ENCODE peak calls at places on chromosomes 4 and X, in eight cellular contexts. K, B, Q, C, J, Z, Y and U are unnamed samples.
A peak's percentile ranks its signal among the peaks of the same experiment; 100 is the strongest.

GRCh38 chrX:140467211-140467610 is 37.7 kb downstream of the SOX3 start:
- DNase-seq in Y (no peak), J (no peak), Q (no peak), B (no peak), C (no peak), K (no peak), Z (no peak), U (no peak)

GRCh38 chr4:54100607-54101189 is 735 bp downstream of the GSX2 start:
- DNase-seq in J (no peak), B (peak; percentile 13), C (no peak), Z (no peak), Y (peak; percentile 31), K (peak; percentile 58), Q (no peak), U (no peak)

GRCh38 chrX:11328134-11328533 is 34.9 kb downstream of the AMELX start:
- DNase-seq in Y (no peak), Z (no peak), Q (no peak), J (no peak), B (no peak), C (no peak), K (no peak), U (no peak)

GRCh38 chrX:126855839-126856238 is 36.3 kb downstream of the PRR32 start:
- DNase-seq in Y (no peak), Z (no peak), B (no peak), J (no peak), K (no peak), Q (no peak), C (no peak), U (no peak)

GRCh38 chr4:176354884-176355283 is 35.1 kb downstream of the SPCS3 start:
- DNase-seq in B (no peak), Z (no peak), Q (no peak), K (no peak), C (no peak), J (no peak), Y (no peak), U (no peak)

GRCh38 chr4:86089924-86090323 is 269.9 kb downstream of the MAPK10 start:
- DNase-seq in C (no peak), Z (no peak), Q (no peak), J (no peak), K (no peak), Y (no peak), B (no peak), U (peak; percentile 66)

GRCh38 chr4:79163981-79164490 is 161.8 kb downstream of the NAA11 start:
- DNase-seq in Y (no peak), Z (no peak), J (no peak), B (no peak), Q (no peak), C (no peak), K (no peak), U (no peak)

GRCh38 chrX:135484636-135485289 is 35.7 kb upstream of the INTS6L start:
- DNase-seq in C (peak; percentile 10), B (no peak), Z (no peak), Q (peak; percentile 32), K (no peak), Y (no peak), J (peak; percentile 48), U (peak; percentile 5)

GRCh38 chrX:103913356-103914020 is 48.9 kb upstream of the TMSB15B start:
- DNase-seq in C (no peak), B (no peak), Z (no peak), K (peak; percentile 59), Q (no peak), J (peak; percentile 48), Y (peak; percentile 31), U (no peak)

GRCh38 chr4:141771889-141772830 is 135.8 kb downstream of the IL15 start:
- DNase-seq in K (no peak), C (no peak), Z (no peak), Q (no peak), B (no peak), Y (no peak), J (no peak), U (no peak)

GRCh38 chr4:165877291-165877690 is 4.3 kb downstream of the TLL1 start:
- DNase-seq in K (no peak), B (no peak), Q (no peak), Y (no peak), Z (no peak), J (no peak), C (no peak), U (no peak)

GRCh38 chr4:15253346-15253745 is 174.5 kb upstream of the C1QTNF7 start:
- DNase-seq in B (no peak), Q (no peak), Y (no peak), K (no peak), J (no peak), Z (no peak), C (no peak), U (no peak)

GRCh38 chr4:186416451-186417060 is 138.8 kb downstream of the MTNR1A start:
- DNase-seq in Y (no peak), B (no peak), Z (no peak), J (no peak), Q (no peak), K (peak; percentile 42), C (no peak), U (no peak)

GRCh38 chr4:8792491-8792890 is 79.1 kb downstream of the HMX1 start:
- DNase-seq in B (no peak), J (no peak), Z (no peak), Q (no peak), C (no peak), Y (no peak), K (no peak), U (no peak)

GRCh38 chr4:128244379-128244778 is 43.2 kb downstream of the PGRMC2 start:
- DNase-seq in B (no peak), J (no peak), Q (no peak), Z (no peak), K (no peak), Y (no peak), C (no peak), U (no peak)

GRCh38 chr4:153731239-153731638 is 28.6 kb downstream of the RNF175 start:
- DNase-seq in C (no peak), K (no peak), Y (no peak), J (no peak), Q (no peak), B (no peak), Z (no peak), U (no peak)

GRCh38 chr4:15936495-15936894 is 2.0 kb downstream of the FGFBP1 start:
- DNase-seq in Q (no peak), B (no peak), Y (no peak), K (no peak), Z (no peak), C (no peak), J (no peak), U (peak; percentile 59)

GRCh38 chrX:68286076-68286475 is 147.2 kb downstream of the OPHN1 start:
- DNase-seq in Z (no peak), B (no peak), K (no peak), Y (no peak), Q (no peak), C (no peak), J (no peak), U (no peak)

GRCh38 chr4:38577482-38577881 is 86.5 kb upstream of the KLF3 start:
- DNase-seq in Q (no peak), C (no peak), K (no peak), B (no peak), J (no peak), Z (no peak), Y (no peak), U (no peak)

GRCh38 chr4:166924456-166924855 is 309.8 kb downstream of the SPOCK3 start:
- DNase-seq in Z (no peak), K (no peak), Y (no peak), B (no peak), Q (no peak), J (no peak), C (no peak), U (no peak)

DNA sequence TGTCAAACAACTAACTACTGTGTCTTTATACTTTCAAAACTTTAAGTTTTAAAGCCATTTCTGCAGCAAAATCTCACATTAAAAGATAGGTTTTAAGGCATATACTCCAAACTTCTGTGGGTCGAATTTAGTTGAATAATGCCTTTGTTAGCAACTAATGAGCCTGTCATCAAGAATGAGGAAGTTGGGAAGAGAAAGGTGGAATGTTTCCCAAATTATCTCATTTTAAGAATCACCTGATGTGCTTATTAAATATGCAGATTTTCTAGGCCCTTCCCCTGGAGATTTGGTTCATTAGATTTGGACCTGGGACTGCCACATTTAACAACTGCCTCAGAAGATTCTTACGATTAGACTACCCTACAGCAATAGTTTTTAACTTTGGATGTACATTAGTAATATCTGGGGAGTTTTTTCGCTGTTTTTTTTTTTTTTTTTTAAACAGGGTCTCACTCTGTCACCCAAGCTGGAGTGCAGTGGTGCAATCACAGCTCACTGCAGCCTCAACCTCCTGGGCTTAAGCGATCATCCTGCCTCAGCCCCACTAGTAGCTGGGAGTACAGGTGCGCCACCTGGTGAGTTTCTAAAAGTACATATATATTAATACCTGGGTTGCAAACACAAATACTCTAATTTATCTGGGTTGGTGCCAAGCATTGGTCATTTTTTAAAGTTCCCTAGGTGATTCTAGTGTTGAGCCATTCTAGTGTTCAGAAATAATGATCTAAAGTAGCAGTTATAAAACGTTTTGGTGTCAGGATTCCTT is 16.1 kb upstream of the TASL start:
- DNase-seq in K (no peak), Z (no peak), Q (no peak), C (peak; percentile 30), J (no peak), Y (peak; percentile 28), B (no peak), U (no peak)
- H3K4me1 ChIP-seq in K (no peaks in the 10 kb centered on the region), Z (no peaks in the 10 kb centered on the region), Q (no peaks in the 10 kb centered on the region), C (peaks cover 9% of the 10 kb centered on the region), J (no peaks in the 10 kb centered on the region), Y (no peaks in the 10 kb centered on the region), B (no peaks in the 10 kb centered on the region), U (no peaks in the 10 kb centered on the region)

GRCh38 chrX:10043386-10043785 is 76.2 kb downstream of the CLDN34 start:
- DNase-seq in C (no peak), Y (no peak), Q (no peak), B (no peak), K (no peak), J (no peak), Z (no peak), U (no peak)
- H3K4me1 ChIP-seq in C (peaks cover 15% of the 10 kb centered on the region), Y (peaks cover 23% of the 10 kb centered on the region), Q (no peaks in the 10 kb centered on the region), B (peaks cover 19% of the 10 kb centered on the region), K (no peaks in the 10 kb centered on the region), J (peaks cover 5% of the 10 kb centered on the region), Z (peaks cover 3% of the 10 kb centered on the region), U (peaks cover 10% of the 10 kb centered on the region)

DNA sequence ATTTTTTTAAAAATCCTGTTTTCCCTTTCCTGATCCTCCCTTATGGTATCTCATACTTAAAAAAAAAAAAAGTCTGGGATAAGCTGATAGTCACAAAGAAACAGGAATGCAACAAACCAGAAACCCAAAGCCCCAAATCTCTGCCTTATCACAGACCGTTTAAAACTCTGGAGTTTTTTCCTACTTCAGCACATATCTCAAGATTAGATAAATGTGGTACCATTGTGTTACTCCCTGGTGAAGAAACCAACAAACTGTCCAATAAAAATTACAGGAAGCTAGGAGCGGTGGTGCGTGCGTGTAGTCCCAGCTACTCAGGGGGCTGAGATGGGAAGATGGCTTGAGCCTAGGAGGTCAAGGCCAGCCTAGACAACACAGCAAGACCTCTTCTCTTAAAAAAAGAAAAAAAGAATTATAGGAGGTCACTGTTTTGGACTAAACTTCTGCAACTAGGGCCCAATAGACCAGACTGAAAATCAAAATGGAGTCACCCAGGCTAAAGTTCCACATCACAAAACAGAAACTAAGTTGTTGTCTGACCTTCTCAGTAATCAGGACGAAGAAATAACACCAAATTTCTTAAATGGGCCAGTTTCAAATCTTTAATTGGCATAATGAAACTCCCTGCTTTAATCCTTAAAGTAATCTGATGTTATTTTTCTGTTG is 51.9 kb downstream of the RBM47 start:
- DNase-seq in K (no peak), Y (no peak), J (no peak), C (no peak), B (no peak), Q (no peak), Z (no peak), U (no peak)
- H3K4me1 ChIP-seq in K (peaks cover 6% of the 10 kb centered on the region), Y (no peaks in the 10 kb centered on the region), J (peaks cover 18% of the 10 kb centered on the region), C (peaks cover 36% of the 10 kb centered on the region), B (peaks cover 10% of the 10 kb centered on the region), Q (peaks cover 16% of the 10 kb centered on the region), Z (peaks cover 35% of the 10 kb centered on the region), U (peaks cover 36% of the 10 kb centered on the region)

GRCh38 chr4:10111067-10111801 is 5.4 kb downstream of the WDR1 start:
- DNase-seq in Z (no peak), K (peak; percentile 59), J (no peak), C (no peak), B (no peak), Y (peak; percentile 61), Q (no peak), U (no peak)
- H3K4me1 ChIP-seq in Z (peaks cover 25% of the 10 kb centered on the region), K (peaks cover 32% of the 10 kb centered on the region), J (peaks cover 45% of the 10 kb centered on the region), C (peaks cover 34% of the 10 kb centered on the region), B (peaks cover 77% of the 10 kb centered on the region), Y (peaks cover 14% of the 10 kb centered on the region), Q (peaks cover 39% of the 10 kb centered on the region), U (peaks cover 77% of the 10 kb centered on the region)